ENCODE peak calls at places on chromosomes 3 and 15, in eight cellular contexts. T, E, X, O, J, S, C and Z are unnamed samples.

GRCh38 chr3:63863150-63864007 is at the start of the genes ATXN7 and THOC7:
- DNase-seq in T (peak; percentile 90), E (peak; percentile 75), X (peak; percentile 78), O (no peak), J (peak; percentile 67), S (peak; percentile 32), C (no peak), Z (peak; percentile 86)

GRCh38 chr15:63283126-63283525 is 5.7 kb downstream of the APH1B start:
- DNase-seq in T (no peak), E (no peak), X (no peak), O (no peak), J (no peak), S (no peak), C (no peak), Z (no peak)

GRCh38 chr15:32747886-32748285 is 30.1 kb downstream of the GREM1 start:
- DNase-seq in T (no peak), E (no peak), X (no peak), O (no peak), J (no peak), S (no peak), C (no peak), Z (no peak)

GRCh38 chr3:59772416-59773408 is 722.9 kb upstream of the CFAP20DC start:
- DNase-seq in T (no peak), E (no peak), X (peak; percentile 15), O (no peak), J (peak; percentile 41), S (no peak), C (no peak), Z (no peak)

GRCh38 chr3:41464401-41464800 is 265.1 kb downstream of the CTNNB1 start:
- DNase-seq in T (peak; percentile 4), E (no peak), X (no peak), O (no peak), J (no peak), S (no peak), C (no peak), Z (no peak)

GRCh38 chr3:53583161-53583690 is 88.8 kb downstream of the CACNA1D start:
- DNase-seq in T (no peak), E (no peak), X (no peak), O (no peak), J (no peak), S (no peak), C (no peak), Z (no peak)

GRCh38 chr15:75669191-75669878 is 21.6 kb downstream of the SNX33 start:
- DNase-seq in T (no peak), E (no peak), X (no peak), O (no peak), J (no peak), S (peak; percentile 42), C (no peak), Z (no peak)

GRCh38 chr15:96037584-96037983 is 292.9 kb upstream of the NR2F2 start:
- DNase-seq in T (no peak), E (no peak), X (no peak), O (no peak), J (no peak), S (no peak), C (peak; percentile 18), Z (no peak)

GRCh38 chr3:43768594-43768993 is 77.9 kb downstream of the ABHD5 start:
- DNase-seq in T (no peak), E (no peak), X (no peak), O (no peak), J (no peak), S (peak; percentile 75), C (no peak), Z (no peak)

GRCh38 chr3:141308588-141309218 is 59.6 kb upstream of the ZBTB38 start:
- DNase-seq in T (peak; percentile 33), E (peak; percentile 59), X (peak; percentile 74), O (no peak), J (no peak), S (no peak), C (no peak), Z (no peak)

GRCh38 chr15:39118510-39118909 is 462.4 kb upstream of the THBS1 start:
- DNase-seq in T (no peak), E (no peak), X (no peak), O (peak; percentile 81), J (no peak), S (no peak), C (peak; percentile 94), Z (no peak)

GRCh38 chr3:54146383-54147239 is 24.3 kb downstream of the CACNA2D3 start:
- DNase-seq in T (peak; percentile 82), E (peak; percentile 52), X (peak; percentile 63), O (no peak), J (peak; percentile 38), S (no peak), C (no peak), Z (peak; percentile 50)

GRCh38 chr3:182450942-182451607 is 342.2 kb upstream of the ATP11B start:
- DNase-seq in T (no peak), E (no peak), X (no peak), O (no peak), J (no peak), S (no peak), C (no peak), Z (no peak)

GRCh38 chr15:63048115-63048985 is 5.8 kb downstream of the TPM1 start:
- DNase-seq in T (peak; percentile 97), E (peak; percentile 95), X (peak; percentile 96), O (no peak), J (peak; percentile 88), S (peak; percentile 85), C (peak; percentile 63), Z (peak; percentile 96)

GRCh38 chr15:31328425-31328998 is 1.9 kb downstream of the KLF13 start:
- DNase-seq in T (peak; percentile 72), E (no peak), X (no peak), O (no peak), J (peak; percentile 53), S (no peak), C (no peak), Z (peak; percentile 79)

GRCh38 chr15:31326729-31327673 is at the start of gene KLF13:
- DNase-seq in T (peak; percentile 82), E (no peak), X (peak; percentile 68), O (no peak), J (no peak), S (no peak), C (no peak), Z (no peak)

GRCh38 chr15:31325976-31326728 is 483 bp upstream of the KLF13 start:
- DNase-seq in T (peak; percentile 99), E (peak; percentile 99), X (peak; percentile 99), O (peak; percentile 72), J (peak; percentile 98), S (peak; percentile 98), C (peak; percentile 88), Z (peak; percentile 100)

GRCh38 chr15:31328999-31329639 is 2.5 kb downstream of the KLF13 start:
- DNase-seq in T (peak; percentile 33), E (no peak), X (peak; percentile 85), O (no peak), J (peak; percentile 72), S (no peak), C (no peak), Z (peak; percentile 62)

DNA sequence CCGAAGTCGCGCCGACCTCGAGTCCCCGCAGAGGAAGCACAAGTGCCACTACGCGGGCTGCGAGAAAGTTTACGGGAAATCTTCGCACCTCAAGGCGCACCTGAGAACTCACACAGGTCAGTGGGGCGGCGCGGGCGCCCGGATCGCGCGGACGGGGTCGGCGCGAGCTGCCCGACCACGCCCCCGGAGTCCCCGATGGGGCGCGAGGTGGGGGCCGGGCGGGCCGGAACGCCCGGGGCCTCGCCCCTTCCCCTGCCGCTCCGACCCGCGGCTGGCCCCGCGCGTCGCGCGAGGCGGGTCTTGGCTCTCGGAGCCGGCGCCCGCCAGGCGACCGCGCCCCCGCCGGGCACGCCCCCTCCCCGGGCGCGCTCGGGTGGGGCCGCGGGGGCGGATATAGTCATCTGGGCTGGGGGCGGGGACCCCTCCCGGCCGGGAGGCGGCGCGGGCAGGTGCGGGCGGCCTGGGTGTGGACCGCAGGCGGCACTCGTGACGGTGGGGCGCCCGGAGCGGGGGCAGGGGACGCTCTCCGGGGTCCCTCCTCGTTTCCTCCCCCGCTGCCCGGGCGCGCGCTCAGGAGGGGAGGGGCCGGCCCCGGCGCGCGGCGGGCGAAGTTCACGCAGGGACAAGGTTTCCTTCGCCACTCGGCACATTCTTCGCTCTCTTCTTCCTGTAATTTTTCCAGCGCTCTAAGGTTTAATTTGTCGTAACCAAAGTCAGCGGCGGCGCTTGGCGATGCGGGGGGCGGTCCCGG is 1.2 kb downstream of the KLF13 start:
- DNase-seq in T (peak; percentile 81), E (peak; percentile 56), X (peak; percentile 79), O (no peak), J (peak; percentile 75), S (no peak), C (no peak), Z (peak; percentile 75)
- TF ChIP-seq CTCF in T (no peak), E (no peak), X (no peak), O (no peak), J (no peak), S (no peak), C (no peak), Z (no peak)

GRCh38 chr3:143041901-143042300 is 40.5 kb downstream of the U2SURP start:
- DNase-seq in T (no peak), E (no peak), X (no peak), O (no peak), J (no peak), S (no peak), C (no peak), Z (no peak)

GRCh38 chr3:143036557-143036956 is 35.2 kb downstream of the U2SURP start:
- DNase-seq in T (no peak), E (no peak), X (no peak), O (no peak), J (peak; percentile 73), S (no peak), C (no peak), Z (no peak)

GRCh38 chr3:143040264-143040879 is 39.0 kb downstream of the U2SURP start:
- DNase-seq in T (no peak), E (no peak), X (no peak), O (no peak), J (no peak), S (no peak), C (no peak), Z (no peak)

GRCh38 chr3:143035466-143036214 is 34.3 kb downstream of the U2SURP start:
- DNase-seq in T (no peak), E (no peak), X (no peak), O (no peak), J (no peak), S (no peak), C (peak; percentile 18), Z (no peak)

GRCh38 chr3:143037867-143038266 is 36.5 kb downstream of the U2SURP start:
- DNase-seq in T (no peak), E (no peak), X (no peak), O (no peak), J (no peak), S (no peak), C (no peak), Z (no peak)
- TF ChIP-seq CTCF in T (peak; percentile 30), E (no peak), X (no peak), O (no peak), J (no peak), S (no peak), C (no peak), Z (no peak)

GRCh38 chr3:45507820-45508317 is 86.7 kb upstream of the LIMD1 start:
- DNase-seq in T (peak; percentile 30), E (peak; percentile 42), X (no peak), O (no peak), J (no peak), S (no peak), C (no peak), Z (no peak)
- TF ChIP-seq CTCF in T (peak; percentile 48), E (peak; percentile 29), X (no peak), O (peak; percentile 79), J (no peak), S (no peak), C (peak; percentile 43), Z (peak; percentile 15)

DNA sequence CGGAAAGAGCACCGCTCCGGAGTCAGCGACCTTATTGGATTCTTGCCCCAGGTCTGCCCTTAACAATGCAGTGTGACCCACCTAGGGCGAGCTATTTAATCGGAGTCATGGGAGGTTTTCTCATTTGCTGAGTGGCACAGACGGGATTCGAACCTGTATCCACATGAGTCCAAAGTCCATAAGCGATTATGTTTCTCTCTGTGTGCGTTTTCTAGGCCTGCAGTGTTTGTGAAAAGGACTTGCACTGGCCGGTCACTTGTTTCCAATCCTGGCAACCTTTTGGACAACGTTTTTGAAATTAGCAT is 686 bp upstream of the HDGFL3 start:
- DNase-seq in T (no peak), E (no peak), X (no peak), O (no peak), J (no peak), S (no peak), C (no peak), Z (no peak)
- TF ChIP-seq CTCF in T (peak; percentile 36), E (no peak), X (no peak), O (no peak), J (no peak), S (no peak), C (no peak), Z (no peak)